ENCODE peak calls at places on chromosomes 3 and 15, in five cellular contexts. J is progenitor cell of endocrine pancreas, B is AG10803, I is GM12865, N is breast epithelium. Z is an unnamed sample.

GRCh38 chr3:69542265-69543079 is 156.6 kb upstream of the FRMD4B start:
- DNase-seq in B (no peak), N (no peak), J (peak; percentile 44), I (no peak), Z (no peak)

GRCh38 chr15:79523266-79523665 is 91.1 kb downstream of the MINAR1 start:
- DNase-seq in N (no peak), J (no peak), I (no peak), B (peak; percentile 12), Z (no peak)

GRCh38 chr3:94115482-94115881 is 52.6 kb downstream of the NSUN3 start:
- DNase-seq in N (no peak), I (no peak), J (no peak), B (peak; percentile 32), Z (no peak)

GRCh38 chr3:150291515-150291914 is 116.6 kb upstream of the TSC22D2 start:
- DNase-seq in J (no peak), B (no peak), N (no peak), I (no peak), Z (no peak)

GRCh38 chr3:106421928-106422327 is 553.1 kb upstream of the CBLB start:
- DNase-seq in B (peak; percentile 10), N (no peak), I (no peak), J (no peak), Z (no peak)

GRCh38 chr15:56281145-56281544 is 37.5 kb upstream of the RFX7 start:
- DNase-seq in I (no peak), N (no peak), B (no peak), J (no peak), Z (no peak)

GRCh38 chr3:149377408-149378111 is at the start of gene TM4SF1:
- DNase-seq in I (no peak), J (no peak), N (peak; percentile 72), B (peak; percentile 74), Z (no peak)

GRCh38 chr3:39850707-39851014 is 41.3 kb downstream of the MYRIP start:
- DNase-seq in N (no peak), I (no peak), B (no peak), J (no peak), Z (no peak)

GRCh38 chr3:38655708-38656300 is 6.3 kb upstream of the SCN5A start:
- DNase-seq in J (no peak), N (no peak), I (peak; percentile 48), B (no peak), Z (no peak)

GRCh38 chr15:91070872-91071271 is 29.2 kb upstream of the SV2B start:
- DNase-seq in I (no peak), J (no peak), B (no peak), N (no peak), Z (no peak)

GRCh38 chr15:96088592-96088991 is 241.9 kb upstream of the NR2F2 start:
- DNase-seq in I (no peak), B (no peak), N (no peak), J (no peak), Z (no peak)

GRCh38 chr3:146664403-146664802 is 59.3 kb upstream of the PLSCR5 start:
- DNase-seq in J (no peak), N (no peak), B (no peak), I (no peak), Z (no peak)

GRCh38 chr3:152977356-152977755 is 142.4 kb downstream of the P2RY1 start:
- DNase-seq in I (no peak), J (no peak), N (no peak), B (no peak), Z (no peak)

GRCh38 chr3:112619295-112619694 is 21.6 kb downstream of the CCDC80 start:
- DNase-seq in I (no peak), N (no peak), J (no peak), B (no peak), Z (no peak)

GRCh38 chr3:161414907-161415306 is 43.6 kb upstream of the SPTSSB start:
- DNase-seq in N (no peak), B (no peak), I (no peak), J (no peak), Z (no peak)

GRCh38 chr3:161415506-161416231 is 44.4 kb upstream of the SPTSSB start:
- DNase-seq in I (no peak), B (peak; percentile 70), N (no peak), J (no peak), Z (no peak)

GRCh38 chr3:161413855-161414210 is 42.5 kb upstream of the SPTSSB start:
- DNase-seq in B (no peak), N (no peak), I (no peak), J (no peak), Z (no peak)

GRCh38 chr3:161412117-161412516 is 40.8 kb upstream of the SPTSSB start:
- DNase-seq in B (no peak), J (no peak), I (no peak), N (no peak), Z (no peak)

GRCh38 chr3:161413127-161413854 is 42.0 kb upstream of the SPTSSB start:
- DNase-seq in N (peak; percentile 56), I (no peak), B (peak; percentile 15), J (no peak), Z (no peak)
- TF ChIP-seq CTCF in N (no peak), I (no peak), B (no peak), J (no peak), Z (no peak)

GRCh38 chr3:21170964-21171363 is 580.0 kb downstream of the ZNF385D start:
- DNase-seq in B (no peak), J (no peak), N (no peak), I (peak; percentile 24), Z (no peak)
- TF ChIP-seq CTCF in B (peak; percentile 39), J (peak; percentile 66), N (no peak), I (peak; percentile 64), Z (no peak)

DNA sequence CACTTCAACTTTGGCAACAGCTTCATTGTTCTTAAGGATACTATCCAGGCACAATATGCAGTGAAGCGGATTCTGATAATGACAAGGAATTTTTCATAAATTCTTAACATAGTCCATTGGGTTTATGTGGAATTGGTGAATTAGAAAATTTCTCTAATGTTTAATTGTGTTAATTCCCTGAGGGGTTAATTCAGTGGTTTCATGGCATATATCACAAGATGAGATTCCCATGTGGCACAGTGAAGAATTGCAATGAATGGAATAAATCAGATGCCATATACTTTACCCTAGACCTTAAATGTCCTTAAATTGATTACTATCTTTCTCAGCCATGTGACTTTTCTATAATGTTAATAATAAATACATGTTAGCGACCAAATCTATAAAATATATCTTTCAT is 1244.1 kb downstream of the ROBO2 start:
- DNase-seq in J (no peak), B (no peak), I (no peak), N (no peak), Z (no peak)
- TF ChIP-seq CTCF in J (peak; percentile 22), B (no peak), I (no peak), N (no peak), Z (no peak)

GRCh38 chr15:80576519-80577090 is 118.5 kb upstream of the ABHD17C start:
- DNase-seq in B (no peak), I (no peak), N (no peak), J (no peak), Z (no peak)

GRCh38 chr15:80570553-80570952 is 124.6 kb upstream of the ABHD17C start:
- DNase-seq in B (no peak), I (no peak), N (no peak), J (no peak), Z (no peak)

GRCh38 chr15:80574590-80574989 is 120.5 kb upstream of the ABHD17C start:
- DNase-seq in N (no peak), I (no peak), J (no peak), B (no peak), Z (no peak)

GRCh38 chr15:80572337-80572736 is 122.8 kb upstream of the ABHD17C start:
- DNase-seq in J (no peak), N (no peak), I (no peak), B (no peak), Z (no peak)

GRCh38 chr15:80573614-80574013 is 121.5 kb upstream of the ABHD17C start:
- DNase-seq in B (no peak), J (no peak), I (no peak), N (no peak), Z (no peak)
- TF ChIP-seq CTCF in B (no peak), J (no peak), I (no peak), N (no peak), Z (no peak)

GRCh38 chr15:66702035-66702769 is at the start of gene SMAD6:
- DNase-seq in B (peak; percentile 99), J (peak; percentile 92), I (peak; percentile 91), N (peak; percentile 88), Z (peak; percentile 79)
- TF ChIP-seq CTCF in B (no peak), J (no peak), I (no peak), N (no peak), Z (no peak)

GRCh38 chr3:15983693-15984092 is 185.9 kb upstream of the ANKRD28 start:
- DNase-seq in J (no peak), B (peak; percentile 43), I (no peak), N (no peak), Z (no peak)

DNA sequence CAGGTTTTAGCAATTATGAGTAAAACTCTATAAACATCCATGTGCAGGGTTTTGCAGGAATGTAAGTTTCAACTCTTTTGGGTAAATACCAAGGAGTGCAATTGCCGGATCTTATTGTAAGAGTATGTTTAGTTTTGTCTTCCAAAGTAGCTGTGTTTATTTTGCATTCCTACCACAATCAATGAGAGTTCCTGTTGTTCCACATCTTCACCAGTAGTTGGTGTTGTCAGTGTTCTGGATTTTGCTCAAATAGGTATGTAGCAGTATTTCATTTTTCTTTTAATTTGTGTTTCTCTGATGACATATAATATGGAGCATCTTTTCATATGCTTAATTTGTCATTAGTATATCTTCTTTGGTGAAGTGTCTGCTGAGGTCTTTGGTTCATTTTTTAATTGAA is 185.1 kb upstream of the GALNT15 start:
- DNase-seq in N (no peak), J (no peak), B (peak; percentile 73), I (no peak), Z (no peak)
- TF ChIP-seq CTCF in N (no peak), J (peak; percentile 21), B (peak; percentile 45), I (peak; percentile 5), Z (no peak)

GRCh38 chr3:126213376-126214044 is 33.1 kb upstream of the ALDH1L1 start:
- DNase-seq in I (no peak), N (no peak), J (no peak), B (peak; percentile 7), Z (no peak)
- TF ChIP-seq CTCF in I (no peak), N (no peak), J (no peak), B (no peak), Z (no peak)

GRCh38 chr3:47273564-47273963 is 9.0 kb downstream of the KIF9 start:
- DNase-seq in B (no peak), N (no peak), I (no peak), J (no peak), Z (no peak)
- TF ChIP-seq CTCF in B (no peak), N (no peak), I (no peak), J (no peak), Z (no peak)

Z was measured in omental fat pad.